ENCODE peak calls at places on chromosomes 11 and 22, in four cellular contexts. O is colonic mucosa, X is dorsolateral prefrontal cortex, W is brain microvascular endothelial cell. G is an unnamed sample.

GRCh38 chr11:110184466-110184865 is 91.3 kb downstream of the ZC3H12C start:
- DNase-seq in O (no peak), X (no peak), W (no peak), G (no peak)

GRCh38 chr22:19851291-19852176 is 3.1 kb downstream of the GNB1L start:
- DNase-seq in W (no peak), X (no peak), O (peak; percentile 16), G (no peak)

GRCh38 chr11:64687641-64688533 is 35.1 kb downstream of the NRXN2 start:
- DNase-seq in O (no peak), X (no peak), W (no peak), G (no peak)

GRCh38 chr11:35688023-35688422 is 25.4 kb downstream of the TRIM44 start:
- DNase-seq in W (peak; percentile 44), X (no peak), O (no peak), G (no peak)

GRCh38 chr22:50200333-50201190 is at the start of gene SELENOO:
- DNase-seq in O (peak; percentile 91), X (peak; percentile 91), W (peak; percentile 77), G (peak; percentile 24)

GRCh38 chr22:39097098-39098020 is at the start of gene APOBEC3H:
- DNase-seq in W (no peak), X (no peak), O (no peak), G (no peak)

GRCh38 chr11:121588747-121589146 is 136.0 kb upstream of the SORL1-AS1 start:
- DNase-seq in X (no peak), W (no peak), O (no peak), G (no peak)

GRCh38 chr11:105910095-105910715 is 111.8 kb downstream of the MSANTD4 start:
- DNase-seq in O (no peak), X (no peak), W (no peak), G (no peak)

GRCh38 chr11:93549986-93550385 is 6.8 kb upstream of the SMCO4 start:
- DNase-seq in O (no peak), X (no peak), W (no peak), G (no peak)

GRCh38 chr11:47235163-47235562 is 13.5 kb downstream of the ACP2 start:
- DNase-seq in X (no peak), W (no peak), O (no peak), G (no peak)

GRCh38 chr22:45671051-45671782 is 417 bp upstream of the ATXN10 start:
- DNase-seq in W (no peak), O (peak; percentile 54), X (peak; percentile 16), G (no peak)

GRCh38 chr11:116980136-116980793 is 118.0 kb downstream of the SIK3 start:
- DNase-seq in O (no peak), W (no peak), X (no peak), G (no peak)

DNA sequence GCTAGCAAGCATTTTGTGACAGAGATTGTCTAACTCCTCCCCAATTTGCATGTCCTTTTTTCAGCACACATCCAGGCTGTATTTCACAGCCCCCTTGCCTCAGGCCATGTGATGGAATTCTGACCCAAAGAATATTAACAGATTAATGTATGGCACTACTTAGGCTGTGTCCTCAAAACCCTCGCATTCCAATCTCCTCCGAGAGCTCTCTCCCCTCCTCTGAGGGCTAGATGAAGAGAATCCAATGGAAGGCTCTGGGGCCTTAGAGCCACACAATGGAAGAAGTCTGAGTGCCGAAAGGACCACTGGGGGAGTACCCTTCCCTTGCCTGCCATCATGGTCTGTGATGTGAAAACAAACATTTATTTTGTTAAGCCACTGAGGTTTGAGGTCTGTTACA is 13.7 kb upstream of the NNMT start:
- DNase-seq in W (no peak), X (no peak), O (no peak), G (no peak)
- TF ChIP-seq CTCF in W (no peak), X (no peak), O (no peak), G (no peak)

GRCh38 chr11:289706-290620 is 1.0 kb downstream of the PGGHG start:
- DNase-seq in X (no peak), O (no peak), W (no peak), G (no peak)
- H3K4me3 ChIP-seq in X (no peak overlapping the region), O (peak overlapping the region; percentile 73), W (peak overlapping the region; percentile 34), G (peak overlapping the region; percentile 54)

GRCh38 chr11:108117746-108118371 is 3.5 kb upstream of the ACAT1 start:
- DNase-seq in X (no peak), W (no peak), O (no peak), G (peak; percentile 43)

GRCh38 chr11:108125126-108125525 is 3.8 kb downstream of the ACAT1 start:
- DNase-seq in X (no peak), W (no peak), O (no peak), G (no peak)

GRCh38 chr11:108115495-108116140 is 5.7 kb upstream of the ACAT1 start:
- DNase-seq in W (peak; percentile 88), X (peak; percentile 79), O (peak; percentile 85), G (peak; percentile 55)

GRCh38 chr11:108122166-108122628 is 830 bp downstream of the ACAT1 start:
- DNase-seq in O (peak; percentile 45), W (peak; percentile 22), X (no peak), G (no peak)

GRCh38 chr11:108121274-108122155 is at the start of gene ACAT1:
- DNase-seq in X (peak; percentile 92), O (peak; percentile 100), W (peak; percentile 85), G (peak; percentile 40)
- TF ChIP-seq CTCF in X (peak; percentile 54), O (peak; percentile 26), W (peak; percentile 33), G (peak; percentile 15)

DNA sequence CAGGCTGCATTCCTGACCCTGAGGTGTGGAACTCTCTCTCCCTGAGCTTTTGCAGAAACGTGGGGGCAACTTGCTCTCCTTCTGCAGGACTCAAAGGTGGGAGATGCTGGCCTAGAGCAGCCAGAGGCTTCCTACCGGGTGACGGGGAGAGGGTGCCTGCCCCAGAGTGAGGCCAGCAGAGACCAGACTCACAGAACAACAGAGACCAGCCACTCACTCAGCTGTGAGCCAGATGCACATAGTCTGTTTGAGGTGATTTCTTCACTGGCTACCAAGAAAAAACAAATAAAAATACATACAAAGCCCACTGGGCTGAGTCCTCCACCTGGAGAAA is 86.0 kb upstream of the FGF3 start:
- DNase-seq in O (no peak), W (no peak), X (no peak), G (no peak)
- H3K4me3 ChIP-seq in O (no peak overlapping the region), W (no peak overlapping the region), X (no peak overlapping the region), G (no peak overlapping the region)

DNA sequence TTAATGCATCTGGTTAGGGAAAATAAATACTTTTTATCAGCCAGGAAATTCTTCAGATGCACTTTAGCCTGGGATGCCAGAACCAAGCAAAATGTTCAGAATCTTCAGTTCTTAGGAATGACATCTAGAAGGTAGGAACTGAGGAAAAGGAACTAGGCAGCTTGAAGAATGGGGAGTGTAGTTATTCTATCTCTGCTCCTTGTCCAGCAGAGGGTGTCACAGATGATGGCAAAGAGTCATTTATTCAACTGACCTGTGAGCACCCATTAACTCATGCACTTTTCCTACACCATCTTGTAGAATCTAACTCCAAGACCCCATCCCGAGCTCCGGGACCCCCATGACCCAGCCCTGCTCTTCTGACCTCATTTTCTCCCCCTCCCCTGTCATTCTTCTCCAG is 122.1 kb upstream of the ISX start:
- DNase-seq in W (no peak), O (no peak), X (no peak), G (no peak)
- TF ChIP-seq CTCF in W (no peak), O (no peak), X (no peak), G (no peak)

DNA sequence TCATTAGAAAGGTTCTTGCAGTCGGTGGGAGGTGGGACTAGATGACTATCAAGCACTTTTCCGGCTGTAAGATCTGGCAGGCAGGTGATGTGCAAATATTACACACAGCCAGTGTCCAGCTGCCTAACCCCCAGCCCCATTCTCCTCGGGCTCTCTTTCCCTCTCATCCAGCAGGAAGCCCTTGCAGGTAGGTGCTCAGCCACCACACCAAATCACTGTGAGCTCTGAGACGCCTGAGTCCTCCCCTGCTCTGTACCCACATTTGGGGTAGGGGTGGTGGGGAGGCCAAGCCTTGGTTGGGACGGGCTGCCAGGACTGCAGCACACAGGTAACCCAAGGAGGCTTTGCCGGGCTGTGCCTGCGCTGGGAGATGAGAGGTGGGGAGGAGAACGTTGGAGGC is 601 bp downstream of the ART5 start:
- DNase-seq in X (no peak), O (no peak), W (no peak), G (no peak)
- H3K4me3 ChIP-seq in X (no peak overlapping the region), O (no peak overlapping the region), W (no peak overlapping the region), G (no peak overlapping the region)

DNA sequence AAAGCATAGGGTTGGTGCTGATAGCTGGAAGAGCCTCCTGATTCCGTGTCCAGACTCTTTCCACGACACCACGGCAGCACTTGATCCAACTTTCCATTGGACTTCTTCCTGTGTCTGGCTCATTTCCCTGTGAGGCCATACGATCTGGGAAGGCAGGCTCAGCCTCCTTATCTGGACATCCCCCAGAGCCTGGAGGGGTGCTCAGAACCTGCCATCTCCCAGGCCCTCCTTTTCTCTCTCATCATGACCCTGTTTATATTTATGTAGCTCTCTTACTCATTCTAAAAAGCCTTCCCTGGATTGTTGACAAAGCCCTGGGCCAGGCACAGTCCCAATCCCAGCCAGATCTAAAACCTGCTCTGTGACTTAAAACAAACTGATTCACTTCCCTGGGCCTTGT is 7.8 kb upstream of the BCL9L start:
- DNase-seq in W (no peak), X (no peak), O (no peak), G (no peak)
- TF ChIP-seq CTCF in W (no peak), X (no peak), O (no peak), G (no peak)

G was measured in AG09309.